ENCODE peak calls at places on chromosome 3, in ten cellular contexts. L is GOT3; N is smooth muscle cell of the brain vasculature; D is left ventricle myocardium superior; B is T-helper 2 cell; I is activated CD8-positive, alpha-beta T cell treated with anti-CD3 and anti-CD28 coated beads for 36 hours; K is endothelial cell of umbilical vein; A is DMS53; C is Kasumi-1; S is WTC11. X is an unnamed sample.
A peak's percentile ranks its signal among the peaks of the same experiment; 100 is the strongest.

GRCh38 chr3:3200632-3201212 is 21.2 kb upstream of the CRBN start:
- DNase-seq in C (peak; percentile 51), D (no peak), A (peak; percentile 64), L (no peak), I (peak; percentile 46), K (peak; percentile 48), B (no peak), N (peak; percentile 21), S (peak; percentile 33), X (peak; percentile 64)

GRCh38 chr3:194905696-194906095 is 220.0 kb downstream of the FAM43A start:
- DNase-seq in K (no peak), D (no peak), I (no peak), S (no peak), C (no peak), N (no peak), L (no peak), A (peak; percentile 10), B (no peak), X (peak; percentile 58)

GRCh38 chr3:20340324-20340928 is 154.4 kb upstream of the SGO1 start:
- DNase-seq in N (peak; percentile 54), L (peak; percentile 8), D (peak; percentile 55), C (peak; percentile 87), I (peak; percentile 83), K (peak; percentile 84), S (peak; percentile 76), B (peak; percentile 11), A (peak; percentile 56), X (peak; percentile 57)

GRCh38 chr3:98577178-98577895 is 16.1 kb downstream of the CPOX start:
- DNase-seq in N (no peak), L (no peak), K (no peak), S (no peak), I (no peak), B (no peak), C (no peak), D (no peak), A (no peak), X (peak; percentile 84)

GRCh38 chr3:58045084-58045483 is 36.9 kb downstream of the FLNB start:
- DNase-seq in L (no peak), D (no peak), N (no peak), A (no peak), I (no peak), C (no peak), S (no peak), K (no peak), B (no peak), X (no peak)

GRCh38 chr3:192409203-192409837 is 318.0 kb downstream of the FGF12 start:
- DNase-seq in S (peak; percentile 65), L (peak; percentile 9), D (peak; percentile 55), A (peak; percentile 58), C (no peak), N (no peak), B (no peak), K (peak; percentile 57), I (no peak), X (no peak)

GRCh38 chr3:10635446-10636076 is 130.2 kb upstream of the ATP2B2 start:
- DNase-seq in B (no peak), N (no peak), A (no peak), S (no peak), L (no peak), C (no peak), K (no peak), I (no peak), D (no peak), X (no peak)

GRCh38 chr3:115336836-115337235 is 189.7 kb upstream of the ZBTB20 start:
- DNase-seq in S (no peak), C (no peak), B (no peak), I (no peak), D (no peak), K (no peak), N (no peak), L (no peak), A (no peak), X (no peak)

GRCh38 chr3:186001838-186002237 is 64.0 kb upstream of the TRA2B start:
- DNase-seq in I (no peak), S (no peak), B (no peak), A (no peak), D (no peak), K (no peak), N (no peak), L (no peak), C (peak; percentile 9), X (no peak)

GRCh38 chr3:102796856-102797255 is 362.0 kb downstream of the ZPLD1 start:
- DNase-seq in I (no peak), K (no peak), S (no peak), C (no peak), N (peak; percentile 4), A (no peak), D (no peak), L (no peak), B (no peak), X (no peak)

GRCh38 chr3:181859518-181859917 is 147.8 kb downstream of the SOX2 start:
- DNase-seq in A (no peak), B (no peak), L (no peak), D (no peak), S (peak; percentile 30), N (no peak), K (no peak), I (no peak), C (no peak), X (no peak)

GRCh38 chr3:86929046-86929445 is 61.9 kb downstream of the VGLL3 start:
- DNase-seq in L (no peak), B (no peak), N (no peak), I (no peak), D (no peak), K (no peak), A (no peak), C (no peak), S (no peak), X (no peak)

GRCh38 chr3:13138566-13139145 is 65.4 kb upstream of the IQSEC1 start:
- DNase-seq in N (no peak), K (no peak), I (no peak), L (no peak), D (no peak), B (no peak), S (no peak), C (no peak), A (no peak), X (no peak)

GRCh38 chr3:127684871-127685707 is 12.3 kb downstream of the ABTB1 start:
- DNase-seq in B (no peak), A (no peak), L (no peak), I (no peak), S (peak; percentile 7), N (no peak), D (no peak), C (no peak), K (no peak), X (no peak)

GRCh38 chr3:27721717-27722564 is at the start of gene EOMES:
- DNase-seq in D (peak; percentile 49), I (peak; percentile 82), L (peak; percentile 24), A (peak; percentile 78), K (peak; percentile 29), B (peak; percentile 49), N (no peak), S (peak; percentile 81), C (peak; percentile 73), X (no peak)

GRCh38 chr3:45700570-45701073 is 11.4 kb downstream of the SACM1L start:
- DNase-seq in D (no peak), C (no peak), K (no peak), A (no peak), N (no peak), S (no peak), L (no peak), B (no peak), I (no peak), X (no peak)

GRCh38 chr3:190586631-190587000 is 72.7 kb downstream of the IL1RAP start:
- DNase-seq in C (no peak), D (no peak), I (peak; percentile 66), L (no peak), S (no peak), K (peak; percentile 27), N (no peak), A (peak; percentile 6), B (no peak), X (peak; percentile 92)

GRCh38 chr3:30685267-30685667 is 78.9 kb downstream of the TGFBR2 start:
- DNase-seq in D (no peak), K (no peak), S (no peak), N (no peak), A (no peak), I (no peak), C (peak; percentile 10), L (no peak), B (no peak), X (peak; percentile 57)

GRCh38 chr3:21117397-21117796 is 633.6 kb downstream of the ZNF385D start:
- DNase-seq in N (no peak), K (no peak), B (no peak), L (no peak), S (no peak), D (no peak), I (no peak), C (no peak), A (peak; percentile 8), X (peak; percentile 7)

GRCh38 chr3:52005571-52005986 is 9.9 kb upstream of the RPL29 start:
- DNase-seq in A (no peak), L (no peak), S (peak; percentile 65), C (peak; percentile 49), N (no peak), I (no peak), D (peak; percentile 56), K (peak; percentile 53), B (no peak), X (peak; percentile 77)

GRCh38 chr3:132034486-132035464 is at the start of gene CPNE4:
- DNase-seq in C (peak; percentile 84), D (peak; percentile 85), S (peak; percentile 97), K (peak; percentile 60), A (peak; percentile 88), N (peak; percentile 26), I (peak; percentile 78), L (peak; percentile 72), B (peak; percentile 48), X (peak; percentile 52)

GRCh38 chr3:69948246-69948862 is 51.2 kb upstream of the SAMMSON start:
- DNase-seq in N (peak; percentile 23), I (no peak), S (no peak), K (peak; percentile 60), L (no peak), A (peak; percentile 54), C (peak; percentile 64), B (no peak), D (no peak), X (peak; percentile 64)

GRCh38 chr3:148951599-148952361 is 39.6 kb upstream of the GYG1 start:
- DNase-seq in D (no peak), L (no peak), B (no peak), C (no peak), A (no peak), K (no peak), N (no peak), S (no peak), I (no peak), X (no peak)

GRCh38 chr3:66037986-66038369 is 740 bp downstream of the MAGI1 start:
- DNase-seq in A (peak; percentile 15), I (peak; percentile 15), L (no peak), D (peak; percentile 36), N (no peak), K (no peak), S (peak; percentile 32), B (no peak), C (no peak), X (no peak)

GRCh38 chr3:90062018-90062417 is 954.6 kb downstream of the EPHA3 start:
- DNase-seq in L (no peak), K (no peak), A (peak; percentile 28), I (no peak), N (no peak), B (no peak), S (no peak), D (no peak), C (peak; percentile 9), X (no peak)

GRCh38 chr3:72722930-72723726 is 125.1 kb downstream of the SHQ1 start:
- DNase-seq in N (peak; percentile 7), S (no peak), D (peak; percentile 55), B (no peak), L (no peak), C (no peak), A (no peak), I (peak; percentile 49), K (peak; percentile 57), X (peak; percentile 91)

X was measured in renal cortical epithelial cell.